ENCODE peak calls at places on chromosomes 13 and 19, in five cellular contexts. One of them, this sample, is unnamed.

GRCh38 chr19:29836409-29836825 is 24.6 kb downstream of the CCNE1 start:
- DNase-seq in non-pigmented ciliary epithelial cell: no peak
- DNase-seq in BJ: no peak
- DNase-seq in activated CD8-positive, alpha-beta memory T cell treated with anti-CD3 and anti-CD28 coated beads for 1 hour: no peak
- DNase-seq in HCT116: no peak
- DNase-seq in this sample: no peak

GRCh38 chr13:73816702-73817101 is 317.5 kb downstream of the KLF12 start:
- DNase-seq in non-pigmented ciliary epithelial cell: no peak
- DNase-seq in activated CD8-positive, alpha-beta memory T cell treated with anti-CD3 and anti-CD28 coated beads for 1 hour: no peak
- DNase-seq in BJ: no peak
- DNase-seq in HCT116: peak
- DNase-seq in this sample: no peak

GRCh38 chr19:36449059-36449670 is 30.7 kb upstream of the ZFP82 start:
- DNase-seq in activated CD8-positive, alpha-beta memory T cell treated with anti-CD3 and anti-CD28 coated beads for 1 hour: no peak
- DNase-seq in BJ: no peak
- DNase-seq in non-pigmented ciliary epithelial cell: no peak
- DNase-seq in HCT116: no peak
- DNase-seq in this sample: no peak

GRCh38 chr19:4722671-4723464 is 774 bp downstream of the DPP9 start:
- DNase-seq in BJ: no peak
- DNase-seq in HCT116: no peak
- DNase-seq in activated CD8-positive, alpha-beta memory T cell treated with anti-CD3 and anti-CD28 coated beads for 1 hour: no peak
- DNase-seq in non-pigmented ciliary epithelial cell: no peak
- DNase-seq in this sample: peak

GRCh38 chr13:110641055-110642015 is 26.0 kb downstream of the NAXD start:
- DNase-seq in activated CD8-positive, alpha-beta memory T cell treated with anti-CD3 and anti-CD28 coated beads for 1 hour: no peak
- DNase-seq in HCT116: no peak
- DNase-seq in non-pigmented ciliary epithelial cell: no peak
- DNase-seq in BJ: no peak
- DNase-seq in this sample: no peak

GRCh38 chr19:29511768-29512167 is 14.0 kb upstream of the VSTM2B start:
- DNase-seq in non-pigmented ciliary epithelial cell: no peak
- DNase-seq in HCT116: no peak
- DNase-seq in activated CD8-positive, alpha-beta memory T cell treated with anti-CD3 and anti-CD28 coated beads for 1 hour: no peak
- DNase-seq in BJ: no peak
- DNase-seq in this sample: no peak

GRCh38 chr19:39341122-39341719 is 1.0 kb upstream of the SAMD4B start:
- DNase-seq in BJ: no peak
- DNase-seq in activated CD8-positive, alpha-beta memory T cell treated with anti-CD3 and anti-CD28 coated beads for 1 hour: no peak
- DNase-seq in non-pigmented ciliary epithelial cell: no peak
- DNase-seq in HCT116: no peak
- DNase-seq in this sample: no peak

GRCh38 chr19:7973883-7974282 is 30.4 kb upstream of the TIMM44 start:
- DNase-seq in activated CD8-positive, alpha-beta memory T cell treated with anti-CD3 and anti-CD28 coated beads for 1 hour: no peak
- DNase-seq in BJ: no peak
- DNase-seq in non-pigmented ciliary epithelial cell: no peak
- DNase-seq in HCT116: no peak
- DNase-seq in this sample: no peak

GRCh38 chr13:75357576-75358295 is 124.2 kb downstream of the TBC1D4 start:
- DNase-seq in HCT116: peak
- DNase-seq in non-pigmented ciliary epithelial cell: no peak
- DNase-seq in activated CD8-positive, alpha-beta memory T cell treated with anti-CD3 and anti-CD28 coated beads for 1 hour: no peak
- DNase-seq in BJ: no peak
- DNase-seq in this sample: peak

GRCh38 chr13:28027070-28027469 is 38.6 kb upstream of the URAD start:
- DNase-seq in HCT116: no peak
- DNase-seq in non-pigmented ciliary epithelial cell: no peak
- DNase-seq in activated CD8-positive, alpha-beta memory T cell treated with anti-CD3 and anti-CD28 coated beads for 1 hour: no peak
- DNase-seq in BJ: no peak
- DNase-seq in this sample: no peak

GRCh38 chr19:30691767-30692516 is 319.8 kb downstream of the ZNF536 start:
- DNase-seq in BJ: no peak
- DNase-seq in HCT116: no peak
- DNase-seq in non-pigmented ciliary epithelial cell: no peak
- DNase-seq in activated CD8-positive, alpha-beta memory T cell treated with anti-CD3 and anti-CD28 coated beads for 1 hour: no peak
- DNase-seq in this sample: no peak

GRCh38 chr13:99200433-99201167 is at the start of gene UBAC2:
- DNase-seq in BJ: peak
- DNase-seq in HCT116: peak
- DNase-seq in activated CD8-positive, alpha-beta memory T cell treated with anti-CD3 and anti-CD28 coated beads for 1 hour: peak
- DNase-seq in non-pigmented ciliary epithelial cell: peak
- DNase-seq in this sample: peak

GRCh38 chr13:35848316-35848715 is 282.9 kb downstream of the DCLK1 start:
- DNase-seq in BJ: no peak
- DNase-seq in HCT116: no peak
- DNase-seq in non-pigmented ciliary epithelial cell: no peak
- DNase-seq in activated CD8-positive, alpha-beta memory T cell treated with anti-CD3 and anti-CD28 coated beads for 1 hour: no peak
- DNase-seq in this sample: no peak

GRCh38 chr13:48574036-48574796 is 41.3 kb upstream of the RCBTB2 start:
- DNase-seq in non-pigmented ciliary epithelial cell: no peak
- DNase-seq in activated CD8-positive, alpha-beta memory T cell treated with anti-CD3 and anti-CD28 coated beads for 1 hour: no peak
- DNase-seq in BJ: no peak
- DNase-seq in HCT116: no peak
- DNase-seq in this sample: no peak

GRCh38 chr13:112391747-112392146 is 15.6 kb downstream of the SPACA7 start:
- DNase-seq in HCT116: no peak
- DNase-seq in activated CD8-positive, alpha-beta memory T cell treated with anti-CD3 and anti-CD28 coated beads for 1 hour: no peak
- DNase-seq in non-pigmented ciliary epithelial cell: no peak
- DNase-seq in BJ: no peak
- DNase-seq in this sample: no peak

GRCh38 chr13:39881887-39882286 is 226.4 kb downstream of the COG6 start:
- DNase-seq in HCT116: no peak
- DNase-seq in BJ: no peak
- DNase-seq in activated CD8-positive, alpha-beta memory T cell treated with anti-CD3 and anti-CD28 coated beads for 1 hour: no peak
- DNase-seq in non-pigmented ciliary epithelial cell: no peak
- DNase-seq in this sample: no peak

GRCh38 chr19:10566658-10567410 is 1.0 kb upstream of the KRI1 start:
- DNase-seq in HCT116: no peak
- DNase-seq in non-pigmented ciliary epithelial cell: no peak
- DNase-seq in activated CD8-positive, alpha-beta memory T cell treated with anti-CD3 and anti-CD28 coated beads for 1 hour: peak
- DNase-seq in BJ: no peak
- DNase-seq in this sample: no peak

GRCh38 chr13:112839347-112840105 is 129.5 kb upstream of the MCF2L start:
- DNase-seq in non-pigmented ciliary epithelial cell: peak
- DNase-seq in HCT116: no peak
- DNase-seq in BJ: peak
- DNase-seq in activated CD8-positive, alpha-beta memory T cell treated with anti-CD3 and anti-CD28 coated beads for 1 hour: no peak
- DNase-seq in this sample: no peak

GRCh38 chr19:4456843-4457653 is 546 bp downstream of the UBXN6 start:
- DNase-seq in HCT116: no peak
- DNase-seq in BJ: no peak
- DNase-seq in activated CD8-positive, alpha-beta memory T cell treated with anti-CD3 and anti-CD28 coated beads for 1 hour: peak
- DNase-seq in non-pigmented ciliary epithelial cell: no peak
- DNase-seq in this sample: peak